ENCODE peak calls at places on chromosomes 1 and 21, in four cellular contexts. U is A549, R is K562, M is HepG2. Q is an unnamed sample.

GRCh38 chr1:86542626-86543025 is 4.3 kb upstream of the CLCA4 start:
- DNase-seq in U (no peak), R (no peak), M (no peak), Q (no peak)

GRCh38 chr1:169565335-169566271 is 20.7 kb downstream of the F5 start:
- DNase-seq in M (peak), R (no peak), U (no peak), Q (no peak)

GRCh38 chr1:22584001-22584557 is 20.8 kb downstream of the EPHA8 start:
- DNase-seq in M (no peak), U (no peak), R (no peak), Q (no peak)

GRCh38 chr1:18032475-18032874 is 75.1 kb upstream of the IGSF21 start:
- DNase-seq in R (no peak), U (no peak), M (no peak), Q (no peak)

GRCh38 chr1:241706967-241707366 is 54.9 kb downstream of the WDR64 start:
- DNase-seq in R (no peak), M (no peak), U (peak), Q (no peak)

GRCh38 chr1:67314696-67315095 is 7.0 kb downstream of the IL12RB2 start:
- DNase-seq in R (peak), M (no peak), U (no peak), Q (no peak)

GRCh38 chr1:211738709-211739301 is 63.4 kb upstream of the NEK2 start:
- DNase-seq in M (no peak), R (no peak), U (no peak), Q (no peak)

GRCh38 chr1:226344441-226345120 is 35.6 kb upstream of the LIN9 start:
- DNase-seq in U (no peak), R (no peak), M (no peak), Q (no peak)

GRCh38 chr1:216750031-216750627 is 26.9 kb upstream of the ESRRG start:
- DNase-seq in R (no peak), M (peak), U (peak), Q (peak)

GRCh38 chr1:19344372-19344810 is 32.3 kb downstream of the SLC66A1 start:
- DNase-seq in R (peak), U (peak), M (peak), Q (peak)

GRCh38 chr1:51237714-51238403 is 1.8 kb downstream of the RNF11 start:
- DNase-seq in M (no peak), U (no peak), R (peak), Q (no peak)

GRCh38 chr21:28334407-28334806 is 658.3 kb downstream of the LTN1 start:
- DNase-seq in U (no peak), R (no peak), M (no peak), Q (no peak)

GRCh38 chr1:204075116-204075636 is 2.3 kb downstream of the SOX13 start:
- DNase-seq in U (no peak), M (peak), R (no peak), Q (no peak)

GRCh38 chr21:45128613-45129226 is 54.3 kb downstream of the ADARB1 start:
- DNase-seq in R (peak), U (peak), M (peak), Q (peak)

GRCh38 chr21:28932717-28933116 is 60.0 kb downstream of the LTN1 start:
- DNase-seq in R (no peak), M (no peak), U (no peak), Q (no peak)

GRCh38 chr1:114219247-114219872 is 65.7 kb upstream of the SYT6 start:
- DNase-seq in M (no peak), R (peak), U (peak), Q (no peak)

GRCh38 chr1:36400825-36401601 is 3.3 kb upstream of the LSM10 start:
- DNase-seq in M (peak), U (peak), R (peak), Q (peak)

GRCh38 chr1:197481101-197481500 is 213.0 kb downstream of the CRB1 start:
- DNase-seq in M (no peak), U (no peak), R (no peak), Q (no peak)

GRCh38 chr1:36382231-36382630 is 3.5 kb downstream of the STK40 start:
- DNase-seq in R (no peak), U (no peak), M (no peak), Q (no peak)

GRCh38 chr1:50783286-50783685 is 176.8 kb downstream of the FAF1 start:
- DNase-seq in U (no peak), M (no peak), R (no peak), Q (no peak)

GRCh38 chr1:246959944-246960693 is 28.4 kb upstream of the AHCTF1 start:
- DNase-seq in U (no peak), R (peak), M (no peak), Q (no peak)

GRCh38 chr1:48725331-48725730 is 51.4 kb downstream of the BEND5 start:
- DNase-seq in M (no peak), R (no peak), U (no peak), Q (no peak)

GRCh38 chr1:218347316-218347712 is 2.2 kb downstream of the TGFB2 start:
- DNase-seq in R (no peak), M (no peak), U (peak), Q (peak)

GRCh38 chr1:54399765-54400164 is 6.4 kb downstream of the SSBP3 start:
- DNase-seq in M (no peak), U (no peak), R (no peak), Q (no peak)

GRCh38 chr1:56077223-56077622 is 502.1 kb downstream of the PLPP3 start:
- DNase-seq in U (no peak), R (no peak), M (no peak), Q (no peak)
- TF ChIP-seq HMGXB4 in U (no peak), R (no peak), M (no peak), Q (no peak)

DNA sequence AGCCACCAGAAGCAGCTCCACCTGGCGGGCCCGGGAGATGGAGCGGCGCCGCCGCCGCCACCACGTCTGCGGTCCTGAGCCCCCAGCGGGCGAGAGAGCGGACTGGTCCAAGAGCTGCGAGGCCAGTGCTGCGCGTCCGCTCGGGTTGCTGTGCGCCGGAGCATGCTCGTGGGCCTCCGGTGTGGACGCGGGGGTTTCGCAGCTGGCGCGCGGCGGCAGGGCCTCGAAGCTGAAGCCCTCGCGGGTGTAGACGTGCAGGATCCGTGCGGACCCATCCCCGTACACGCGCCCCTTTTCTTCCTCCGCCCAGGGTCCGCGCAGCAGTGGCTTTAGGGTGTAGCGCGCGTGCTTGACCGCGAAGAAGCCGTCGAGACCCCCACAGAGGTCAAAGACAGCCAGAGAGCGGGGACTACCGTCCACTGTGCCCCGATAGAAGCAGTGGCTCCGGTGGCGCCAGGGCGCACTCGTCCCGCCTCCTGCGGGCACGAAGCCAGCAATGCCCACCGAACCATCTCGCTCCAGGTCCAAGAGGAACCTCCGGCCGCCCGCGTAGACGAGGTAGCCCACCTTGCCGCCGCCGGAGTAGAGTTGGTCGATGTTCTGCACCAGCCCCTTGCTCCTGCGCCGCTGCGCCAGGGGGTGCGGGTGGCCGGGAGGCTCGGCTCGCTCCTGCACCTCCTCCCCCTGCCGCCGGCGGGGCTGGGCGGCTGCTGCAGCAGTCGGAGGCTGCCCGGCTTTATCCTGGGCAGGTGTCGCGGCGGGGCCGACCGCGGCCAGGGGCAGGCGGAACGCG is 1.1 kb downstream of the ADAMTS5 start:
- DNase-seq in M (no peak), R (no peak), U (no peak), Q (peak)
- TF ChIP-seq HMGXB4 in M (no peak), R (no peak), U (no peak), Q (peak)

GRCh38 chr1:2985694-2986548 is 35.3 kb upstream of the ACTRT2 start:
- DNase-seq in M (no peak), U (no peak), R (no peak), Q (no peak)

GRCh38 chr1:2985121-2985561 is 36.1 kb upstream of the ACTRT2 start:
- DNase-seq in U (no peak), M (no peak), R (no peak), Q (no peak)

GRCh38 chr1:2983706-2984398 is 37.4 kb upstream of the ACTRT2 start:
- DNase-seq in R (no peak), U (no peak), M (no peak), Q (no peak)

GRCh38 chr1:2983319-2983705 is 38.0 kb upstream of the ACTRT2 start:
- DNase-seq in R (no peak), U (no peak), M (no peak), Q (no peak)

DNA sequence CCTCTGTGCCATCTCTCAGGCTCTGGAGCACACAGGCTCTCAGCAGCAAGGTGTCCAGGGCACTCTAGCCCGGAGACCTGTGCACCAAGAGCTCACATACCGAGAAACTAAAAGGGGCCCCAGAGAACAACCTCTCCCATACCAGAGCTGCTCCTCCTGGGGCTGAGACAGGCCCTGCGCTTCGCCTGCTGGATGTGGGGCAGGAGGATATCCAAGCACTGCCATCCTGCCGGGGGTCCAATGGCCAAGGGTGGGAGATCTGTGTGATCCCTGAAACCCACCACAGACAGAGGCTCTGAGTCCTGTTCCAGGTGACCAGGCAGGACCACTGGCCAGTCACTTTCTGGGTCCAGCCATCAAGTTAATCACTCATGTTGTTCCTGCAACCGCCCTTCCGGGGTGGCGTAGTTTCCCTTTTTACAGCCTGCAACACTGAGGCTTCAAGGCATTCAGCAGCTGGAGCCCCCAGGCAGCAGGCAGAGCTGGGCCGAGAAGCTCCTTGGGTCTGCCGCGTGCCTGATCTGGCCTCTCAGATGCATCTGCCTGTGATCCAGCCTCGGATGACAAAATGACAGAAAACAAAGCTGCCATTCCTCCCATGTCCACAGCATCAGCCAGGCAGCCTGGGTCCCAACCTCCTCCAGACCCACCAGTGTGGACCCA is 36.7 kb upstream of the ACTRT2 start:
- DNase-seq in M (no peak), R (no peak), U (no peak), Q (no peak)
- TF ChIP-seq HMGXB4 in M (no peak), R (no peak), U (no peak), Q (no peak)

DNA sequence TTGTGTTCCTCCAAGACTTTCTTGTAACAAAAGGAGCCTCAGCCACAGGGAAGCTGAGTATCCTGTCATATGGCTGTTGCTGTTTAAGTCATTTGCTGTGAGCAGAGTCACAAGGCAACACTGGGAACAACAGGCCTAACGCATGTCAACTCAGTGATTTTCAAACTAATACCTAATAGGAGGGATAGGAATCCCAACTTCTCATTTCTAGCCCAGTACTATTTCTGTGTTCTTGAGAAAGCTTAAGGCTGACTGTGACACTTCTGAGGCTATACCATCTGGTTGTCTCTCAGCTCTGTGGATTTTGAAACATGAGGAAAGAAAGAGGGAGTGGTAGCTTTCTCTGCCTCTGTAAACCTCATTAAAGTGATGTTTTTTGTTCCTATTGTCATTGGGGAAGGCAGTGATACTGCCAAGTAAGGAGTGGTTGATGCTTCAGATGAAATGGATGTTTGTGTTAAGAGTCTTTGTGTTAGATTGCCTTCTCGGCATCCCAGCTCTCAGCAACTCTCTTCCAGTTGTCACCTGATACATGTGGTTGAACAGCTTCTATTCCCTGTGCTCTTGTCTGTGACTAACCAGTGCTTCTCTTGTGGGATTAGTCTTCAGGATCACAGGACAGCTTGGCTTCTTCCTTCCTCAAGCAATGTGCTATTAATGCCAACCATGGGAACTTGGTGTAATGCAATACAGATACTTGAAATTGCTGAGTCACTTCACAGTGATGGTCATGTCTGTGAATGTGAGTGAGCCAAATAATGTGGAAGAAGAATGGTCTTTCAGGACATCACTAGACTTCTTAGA is 166.8 kb upstream of the IVNS1ABP start:
- DNase-seq in U (peak), M (no peak), R (peak), Q (no peak)
- TF ChIP-seq HMGXB4 in U (no peak), M (no peak), R (no peak), Q (no peak)

DNA sequence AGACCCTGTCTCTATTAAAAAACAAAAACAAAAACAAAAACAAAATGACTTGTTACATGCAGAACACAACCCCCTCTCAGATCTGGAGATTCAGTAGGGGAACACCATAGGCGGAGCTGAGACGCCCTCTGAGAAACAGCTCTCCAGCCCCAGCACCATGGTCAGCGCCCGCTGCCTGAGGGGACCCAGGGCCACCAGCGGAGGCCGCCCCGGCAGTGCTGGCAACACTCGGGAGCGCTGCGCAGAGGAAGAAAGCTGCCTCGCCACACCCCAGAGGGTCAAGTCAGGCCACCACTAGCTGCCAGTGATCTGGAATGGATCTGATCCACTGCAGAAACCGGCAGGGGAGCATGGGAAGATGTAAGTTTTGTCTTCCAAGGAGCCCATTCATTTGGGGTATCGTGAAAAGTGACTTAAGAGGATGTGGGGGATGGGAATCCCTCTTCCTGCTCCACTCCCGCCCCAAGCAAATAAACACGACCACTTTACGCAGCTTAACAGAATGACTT is 3.1 kb downstream of the ACTA1 start:
- DNase-seq in U (no peak), R (peak), M (no peak), Q (peak)
- TF ChIP-seq HMGXB4 in U (no peak), R (no peak), M (no peak), Q (peak)

GRCh38 chr1:24149854-24150227 is 6.9 kb upstream of the IL22RA1 start:
- DNase-seq in R (peak), M (no peak), U (peak), Q (no peak)
- TF ChIP-seq HMGXB4 in R (no peak), M (no peak), U (no peak), Q (no peak)

Q was measured in WTC11.